ENCODE peak calls at places on chromosomes 5 and 9, in seven cellular contexts. P is kidney tubule cell; T is ecto neural progenitor cell; J is posterior cingulate gyrus; A is NCI-H2107; F is C1 segment of cervical spinal cord; W is effector CD4-positive, alpha-beta T cell. D is an unnamed sample.

GRCh38 chr5:88470746-88471145 is 202.1 kb upstream of the TMEM161B start:
- DNase-seq in A (no peak), F (no peak), W (no peak), T (no peak), P (no peak), J (no peak), D (no peak)

GRCh38 chr9:91677822-91678221 is 254.2 kb upstream of the NFIL3 start:
- DNase-seq in A (no peak), T (no peak), J (no peak), W (no peak), P (no peak), F (no peak), D (no peak)

GRCh38 chr9:106644661-106645060 is 218.3 kb upstream of the ZNF462 start:
- DNase-seq in J (no peak), A (no peak), W (no peak), T (no peak), P (no peak), F (no peak), D (no peak)

GRCh38 chr5:23007226-23007625 is 154.1 kb upstream of the CDH12 start:
- DNase-seq in P (no peak), F (no peak), A (no peak), W (no peak), J (no peak), T (no peak), D (no peak)

GRCh38 chr9:6080154-6080716 is 64.8 kb upstream of the RANBP6 start:
- DNase-seq in A (peak; percentile 73), J (peak; percentile 87), W (peak; percentile 32), P (peak; percentile 94), T (peak; percentile 94), F (peak; percentile 56), D (peak; percentile 40)

GRCh38 chr5:179242676-179243075 is 102.6 kb downstream of the ADAMTS2 start:
- DNase-seq in A (no peak), T (no peak), F (no peak), P (no peak), W (no peak), J (no peak), D (no peak)

GRCh38 chr5:102778478-102778877 is 23.4 kb downstream of the PAM start:
- DNase-seq in A (no peak), P (peak; percentile 36), F (no peak), J (no peak), T (no peak), W (no peak), D (no peak)

GRCh38 chr5:119255571-119256356 is 100.1 kb upstream of the TNFAIP8 start:
- DNase-seq in F (no peak), T (no peak), W (no peak), J (no peak), P (peak; percentile 52), A (no peak), D (no peak)

GRCh38 chr5:10724799-10725507 is 36.1 kb downstream of the DAP start:
- DNase-seq in W (no peak), T (no peak), J (no peak), A (no peak), P (peak; percentile 76), F (no peak), D (no peak)

GRCh38 chr9:114521846-114522245 is 16.6 kb upstream of the WHRN start:
- DNase-seq in A (no peak), J (no peak), W (no peak), P (peak; percentile 23), T (no peak), F (no peak), D (no peak)

GRCh38 chr9:129613520-129614175 is 7.3 kb downstream of the C9orf50 start:
- DNase-seq in W (no peak), P (peak; percentile 59), A (no peak), F (peak; percentile 79), T (peak; percentile 65), J (peak; percentile 88), D (no peak)

GRCh38 chr9:85522459-85523092 is 219.2 kb downstream of the AGTPBP1 start:
- DNase-seq in A (no peak), T (peak; percentile 76), F (no peak), P (peak; percentile 46), W (no peak), J (peak; percentile 67), D (no peak)

GRCh38 chr5:104569621-104570020 is 1007.0 kb upstream of the NUDT12 start:
- DNase-seq in P (no peak), W (no peak), J (no peak), F (no peak), A (no peak), T (no peak), D (no peak)

GRCh38 chr5:89584339-89584956 is 701.5 kb upstream of the MEF2C start:
- DNase-seq in J (no peak), P (peak; percentile 66), T (no peak), A (no peak), W (no peak), F (no peak), D (no peak)

GRCh38 chr9:136343121-136343883 is 16.0 kb downstream of the GPSM1 start:
- DNase-seq in T (no peak), F (no peak), A (no peak), P (no peak), J (no peak), W (no peak), D (no peak)

GRCh38 chr5:159257629-159258283 is 5.3 kb upstream of the UBLCP1 start:
- DNase-seq in J (no peak), A (no peak), T (no peak), W (no peak), P (no peak), F (no peak), D (no peak)

GRCh38 chr9:96508227-96508940 is 58.4 kb downstream of the HABP4 start:
- DNase-seq in J (no peak), T (no peak), P (no peak), W (no peak), A (no peak), F (no peak), D (no peak)

GRCh38 chr5:170426149-170426767 is 37.1 kb upstream of the KCNMB1 start:
- DNase-seq in P (no peak), J (no peak), F (no peak), T (no peak), A (no peak), W (no peak), D (no peak)

GRCh38 chr5:73948720-73949119 is 322.7 kb downstream of the ARHGEF28 start:
- DNase-seq in F (no peak), A (no peak), J (no peak), W (no peak), P (peak; percentile 83), T (no peak), D (no peak)

GRCh38 chr5:84292788-84293653 is 91.7 kb downstream of the EDIL3 start:
- DNase-seq in T (no peak), F (no peak), A (no peak), J (no peak), P (no peak), W (no peak), D (no peak)

GRCh38 chr5:76852716-76853115 is 2.9 kb downstream of the S100Z start:
- DNase-seq in P (no peak), F (no peak), T (no peak), W (no peak), J (no peak), A (no peak), D (no peak)

GRCh38 chr5:82793808-82794419 is 283.3 kb downstream of the TMEM167A start:
- DNase-seq in F (no peak), T (no peak), J (no peak), W (peak; percentile 6), P (peak; percentile 30), A (no peak), D (peak; percentile 29)

GRCh38 chr9:104787306-104788015 is 23.5 kb downstream of the NIPSNAP3B start:
- DNase-seq in T (no peak), F (no peak), A (no peak), W (no peak), J (no peak), P (no peak), D (no peak)

GRCh38 chr5:15322426-15322825 is 177.6 kb upstream of the FBXL7 start:
- DNase-seq in A (no peak), P (no peak), T (no peak), F (no peak), J (no peak), W (no peak), D (no peak)

GRCh38 chr5:52077941-52078825 is 694.9 kb downstream of the ISL1 start:
- DNase-seq in A (no peak), P (no peak), J (no peak), T (peak; percentile 55), F (no peak), W (no peak), D (no peak)

GRCh38 chr5:179680780-179681411 is at the start of gene CBY3:
- DNase-seq in J (no peak), P (peak; percentile 88), T (no peak), A (no peak), F (no peak), W (no peak), D (no peak)

GRCh38 chr5:14681236-14681752 is 16.8 kb downstream of the OTULIN start:
- DNase-seq in J (no peak), A (no peak), T (no peak), F (no peak), P (no peak), W (no peak), D (no peak)

GRCh38 chr5:158875272-158875679 is 224.4 kb downstream of the EBF1 start:
- DNase-seq in W (no peak), F (no peak), P (peak; percentile 13), T (no peak), A (no peak), J (no peak), D (no peak)

GRCh38 chr5:149007174-149007573 is 55.7 kb downstream of the SH3TC2 start:
- DNase-seq in F (no peak), J (no peak), A (no peak), W (no peak), T (no peak), P (no peak), D (no peak)

GRCh38 chr5:149429839-149430721 is 51.0 kb upstream of the IL17B start:
- DNase-seq in P (no peak), W (no peak), J (no peak), F (no peak), A (no peak), T (no peak), D (no peak)

GRCh38 chr9:131349881-131350563 is 43.9 kb upstream of the PRRC2B start:
- DNase-seq in W (peak; percentile 81), T (peak; percentile 89), J (peak; percentile 91), P (peak; percentile 83), A (peak; percentile 32), F (peak; percentile 59), D (peak; percentile 84)

GRCh38 chr5:79746645-79747044 is 57.0 kb downstream of the CMYA5 start:
- DNase-seq in W (no peak), F (no peak), P (no peak), T (no peak), A (no peak), J (no peak), D (no peak)

GRCh38 chr5:172637740-172638139 is 3.3 kb upstream of the NEURL1B start:
- DNase-seq in F (no peak), W (no peak), A (no peak), J (no peak), P (no peak), T (no peak), D (no peak)

D was measured in effector memory CD8-positive, alpha-beta T cell.